ENCODE peak calls at places on chromosome 15, in nine cellular contexts. One of them, this sample, is unnamed.

GRCh38 chr15:25416693-25417092 is 22.1 kb downstream of the UBE3A start:
- DNase-seq in neural progenitor cell: peak
- DNase-seq in MCF 10A: peak
- DNase-seq in esophagus squamous epithelium: no peak
- DNase-seq in suprapubic skin: no peak
- DNase-seq in GM12865: peak
- DNase-seq in neural crest cell: no peak
- DNase-seq in astrocyte of the spinal cord: no peak
- DNase-seq in tibial artery: no peak
- DNase-seq in this sample: no peak

GRCh38 chr15:75554717-75555116 is 24.4 kb downstream of the PTPN9 start:
- DNase-seq in MCF 10A: peak
- DNase-seq in suprapubic skin: no peak
- DNase-seq in astrocyte of the spinal cord: peak
- DNase-seq in neural crest cell: no peak
- DNase-seq in tibial artery: no peak
- DNase-seq in neural progenitor cell: peak
- DNase-seq in GM12865: no peak
- DNase-seq in esophagus squamous epithelium: no peak
- DNase-seq in this sample: no peak

GRCh38 chr15:26891448-26891881 is 24.6 kb downstream of the GABRA5 start:
- DNase-seq in esophagus squamous epithelium: no peak
- DNase-seq in neural crest cell: peak
- DNase-seq in tibial artery: no peak
- DNase-seq in astrocyte of the spinal cord: peak
- DNase-seq in MCF 10A: peak
- DNase-seq in suprapubic skin: no peak
- DNase-seq in neural progenitor cell: peak
- DNase-seq in GM12865: peak
- DNase-seq in this sample: peak

GRCh38 chr15:60385620-60386552 is 11.9 kb downstream of the ANXA2 start:
- DNase-seq in esophagus squamous epithelium: no peak
- DNase-seq in neural crest cell: no peak
- DNase-seq in tibial artery: no peak
- DNase-seq in suprapubic skin: no peak
- DNase-seq in GM12865: no peak
- DNase-seq in astrocyte of the spinal cord: no peak
- DNase-seq in neural progenitor cell: no peak
- DNase-seq in MCF 10A: peak
- DNase-seq in this sample: no peak

GRCh38 chr15:42156266-42156922 is at the start of gene PLA2G4F:
- DNase-seq in MCF 10A: peak
- DNase-seq in astrocyte of the spinal cord: no peak
- DNase-seq in suprapubic skin: no peak
- DNase-seq in neural progenitor cell: no peak
- DNase-seq in esophagus squamous epithelium: no peak
- DNase-seq in GM12865: no peak
- DNase-seq in tibial artery: no peak
- DNase-seq in neural crest cell: no peak
- DNase-seq in this sample: no peak

GRCh38 chr15:81296673-81297072 is 27.3 kb downstream of the STARD5 start:
- DNase-seq in tibial artery: peak
- DNase-seq in astrocyte of the spinal cord: no peak
- DNase-seq in neural crest cell: no peak
- DNase-seq in MCF 10A: peak
- DNase-seq in suprapubic skin: peak
- DNase-seq in GM12865: peak
- DNase-seq in neural progenitor cell: no peak
- DNase-seq in esophagus squamous epithelium: no peak
- DNase-seq in this sample: no peak

GRCh38 chr15:35019401-35020327 is 31.6 kb upstream of the ZNF770 start:
- DNase-seq in GM12865: no peak
- DNase-seq in neural progenitor cell: no peak
- DNase-seq in neural crest cell: no peak
- DNase-seq in esophagus squamous epithelium: no peak
- DNase-seq in astrocyte of the spinal cord: no peak
- DNase-seq in tibial artery: no peak
- DNase-seq in suprapubic skin: no peak
- DNase-seq in MCF 10A: peak
- DNase-seq in this sample: no peak

GRCh38 chr15:31437686-31438085 is 111.1 kb downstream of the KLF13 start:
- DNase-seq in neural progenitor cell: no peak
- DNase-seq in neural crest cell: no peak
- DNase-seq in esophagus squamous epithelium: no peak
- DNase-seq in MCF 10A: no peak
- DNase-seq in astrocyte of the spinal cord: no peak
- DNase-seq in suprapubic skin: peak
- DNase-seq in tibial artery: no peak
- DNase-seq in GM12865: peak
- DNase-seq in this sample: no peak

DNA sequence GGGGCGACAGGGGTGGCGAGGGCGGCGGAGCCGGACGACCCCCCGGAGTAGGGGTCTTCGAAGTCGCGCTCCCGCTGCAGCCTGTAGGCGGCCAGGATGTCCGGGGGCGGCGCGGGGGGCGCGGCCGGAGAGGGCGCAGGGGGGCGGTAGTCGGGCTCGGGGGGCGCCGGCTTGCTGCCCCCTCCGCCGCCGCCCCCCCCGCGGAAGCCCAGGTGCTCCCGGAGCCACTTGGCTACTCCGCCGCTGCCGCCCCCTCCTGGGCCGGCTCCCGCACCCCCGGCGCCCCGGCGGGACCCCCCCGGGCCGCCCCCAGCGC is 230 bp downstream of the SHF start:
- DNase-seq in suprapubic skin: no peak
- DNase-seq in tibial artery: no peak
- DNase-seq in MCF 10A: no peak
- DNase-seq in neural progenitor cell: no peak
- DNase-seq in astrocyte of the spinal cord: no peak
- DNase-seq in esophagus squamous epithelium: no peak
- DNase-seq in neural crest cell: no peak
- DNase-seq in GM12865: no peak
- DNase-seq in this sample: no peak
- TF ChIP-seq CTCF in suprapubic skin: no peak
- TF ChIP-seq CTCF in tibial artery: no peak
- TF ChIP-seq CTCF in MCF 10A: no peak
- TF ChIP-seq CTCF in neural progenitor cell: peak
- TF ChIP-seq CTCF in astrocyte of the spinal cord: no peak
- TF ChIP-seq CTCF in esophagus squamous epithelium: no peak
- TF ChIP-seq CTCF in neural crest cell: no peak
- TF ChIP-seq CTCF in GM12865: no peak
- TF ChIP-seq CTCF in this sample: peak

DNA sequence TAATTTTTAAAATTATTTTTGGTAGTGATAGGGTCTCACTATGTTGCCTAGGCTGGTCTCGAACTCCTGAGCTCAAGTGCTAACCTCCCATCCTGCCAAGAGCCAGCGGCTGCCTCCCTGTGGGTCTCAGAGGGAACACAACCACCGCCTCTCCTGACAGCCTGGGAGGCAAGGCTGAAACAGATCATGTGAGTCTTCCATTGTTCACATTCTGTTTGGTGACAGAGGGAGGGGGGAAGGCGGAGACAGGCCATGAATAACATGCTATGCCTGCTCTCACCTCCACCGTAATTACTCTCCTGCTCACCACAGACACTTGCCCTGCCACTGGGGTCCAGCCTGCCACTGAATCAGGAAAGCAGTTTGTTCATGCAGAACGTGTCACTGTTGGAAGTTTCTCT is 78.3 kb upstream of the RASGRF1 start:
- DNase-seq in neural crest cell: no peak
- DNase-seq in neural progenitor cell: peak
- DNase-seq in tibial artery: no peak
- DNase-seq in MCF 10A: peak
- DNase-seq in esophagus squamous epithelium: no peak
- DNase-seq in GM12865: no peak
- DNase-seq in suprapubic skin: no peak
- DNase-seq in astrocyte of the spinal cord: no peak
- DNase-seq in this sample: peak
- TF ChIP-seq CTCF in neural crest cell: peak
- TF ChIP-seq CTCF in neural progenitor cell: peak
- TF ChIP-seq CTCF in tibial artery: no peak
- TF ChIP-seq CTCF in MCF 10A: no peak
- TF ChIP-seq CTCF in esophagus squamous epithelium: no peak
- TF ChIP-seq CTCF in GM12865: no peak
- TF ChIP-seq CTCF in suprapubic skin: no peak
- TF ChIP-seq CTCF in astrocyte of the spinal cord: no peak
- TF ChIP-seq CTCF in this sample: peak

DNA sequence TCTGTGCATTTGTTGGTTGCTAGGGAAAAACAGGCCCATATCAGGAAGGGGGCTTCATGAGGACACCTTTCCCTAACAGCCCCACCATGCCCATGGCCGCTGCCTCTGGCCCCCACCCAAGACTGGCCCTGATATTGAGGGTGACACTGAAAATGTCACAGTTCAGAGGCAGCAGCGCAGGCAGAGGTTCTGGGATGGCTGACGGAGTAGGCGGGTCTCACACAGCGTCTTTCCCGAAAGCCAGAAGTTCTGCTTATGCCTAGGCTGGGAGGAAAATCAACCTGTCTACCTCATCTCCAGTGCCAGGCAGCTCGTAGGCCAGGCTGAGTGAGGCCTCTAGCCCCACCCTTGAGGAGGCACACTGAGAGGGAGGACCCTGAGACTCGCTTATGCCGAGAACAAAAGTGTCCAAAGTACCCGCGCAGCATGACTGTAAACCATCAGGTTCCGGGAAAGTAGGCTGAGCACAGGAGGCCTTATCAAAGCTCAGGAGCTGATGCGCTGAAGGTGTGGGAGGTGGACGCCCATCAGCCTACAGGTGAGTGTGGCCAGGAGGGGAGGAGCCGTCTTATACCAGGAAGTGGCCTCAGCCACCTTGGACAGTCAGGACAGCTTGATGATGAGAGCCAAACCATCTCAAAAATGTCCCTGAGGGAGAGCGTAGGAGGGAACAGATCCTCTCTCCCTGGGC is 27.5 kb downstream of the GRAMD2A start:
- DNase-seq in suprapubic skin: no peak
- DNase-seq in esophagus squamous epithelium: no peak
- DNase-seq in neural progenitor cell: no peak
- DNase-seq in tibial artery: no peak
- DNase-seq in astrocyte of the spinal cord: no peak
- DNase-seq in GM12865: no peak
- DNase-seq in MCF 10A: no peak
- DNase-seq in neural crest cell: no peak
- DNase-seq in this sample: no peak
- TF ChIP-seq CTCF in suprapubic skin: no peak
- TF ChIP-seq CTCF in esophagus squamous epithelium: no peak
- TF ChIP-seq CTCF in neural progenitor cell: no peak
- TF ChIP-seq CTCF in tibial artery: no peak
- TF ChIP-seq CTCF in astrocyte of the spinal cord: no peak
- TF ChIP-seq CTCF in GM12865: no peak
- TF ChIP-seq CTCF in MCF 10A: no peak
- TF ChIP-seq CTCF in neural crest cell: no peak
- TF ChIP-seq CTCF in this sample: no peak

GRCh38 chr15:23823508-23823907 is 136.4 kb upstream of the NDN start:
- DNase-seq in esophagus squamous epithelium: no peak
- DNase-seq in GM12865: no peak
- DNase-seq in suprapubic skin: no peak
- DNase-seq in neural progenitor cell: peak
- DNase-seq in neural crest cell: no peak
- DNase-seq in MCF 10A: no peak
- DNase-seq in tibial artery: no peak
- DNase-seq in astrocyte of the spinal cord: no peak
- DNase-seq in this sample: no peak
- TF ChIP-seq CTCF in esophagus squamous epithelium: no peak
- TF ChIP-seq CTCF in GM12865: no peak
- TF ChIP-seq CTCF in suprapubic skin: no peak
- TF ChIP-seq CTCF in neural progenitor cell: peak
- TF ChIP-seq CTCF in neural crest cell: no peak
- TF ChIP-seq CTCF in MCF 10A: no peak
- TF ChIP-seq CTCF in tibial artery: no peak
- TF ChIP-seq CTCF in astrocyte of the spinal cord: no peak
- TF ChIP-seq CTCF in this sample: no peak